ENCODE peak calls at places on chromosome 9, in ten cellular contexts. V is C1 segment of cervical spinal cord, Q is mesenchymal stem cell, O is NCI-H524, E is natural killer cell, W is PC-9, A is foreskin fibroblast, U is lower lobe of right lung, M is psoas muscle, R is RPMI7951. J is an unnamed sample.

GRCh38 chr9:82031538-82032280 is 43.1 kb downstream of the SPATA31D1 start:
- DNase-seq in R (peak; percentile 64), V (peak; percentile 6), E (no peak), A (peak; percentile 65), Q (peak; percentile 80), U (no peak), O (peak; percentile 30), W (peak; percentile 21), M (peak; percentile 68), J (no peak)

GRCh38 chr9:88396836-88397577 is 8.8 kb downstream of the SPIN1 start:
- DNase-seq in M (no peak), A (no peak), E (no peak), V (no peak), O (no peak), W (no peak), R (no peak), U (no peak), Q (peak; percentile 73), J (no peak)

GRCh38 chr9:98146101-98146991 is 27.3 kb upstream of the TRIM14 start:
- DNase-seq in U (peak; percentile 96), A (peak; percentile 42), Q (peak; percentile 57), E (no peak), M (no peak), W (peak; percentile 96), R (peak; percentile 48), V (no peak), O (no peak), J (peak; percentile 39)

GRCh38 chr9:93116049-93116961 is 17.7 kb downstream of the NINJ1 start:
- DNase-seq in E (peak; percentile 13), V (peak; percentile 44), W (peak; percentile 83), Q (peak; percentile 90), R (peak; percentile 66), O (no peak), M (peak; percentile 77), A (peak; percentile 65), U (peak; percentile 91), J (no peak)

GRCh38 chr9:114697951-114698351 is 16.0 kb upstream of the TEX48 start:
- DNase-seq in M (no peak), R (no peak), W (no peak), E (no peak), Q (no peak), A (no peak), U (no peak), O (no peak), V (no peak), J (no peak)

GRCh38 chr9:37904647-37905505 is 949 bp upstream of the SLC25A51 start:
- DNase-seq in E (no peak), U (no peak), A (peak; percentile 32), M (no peak), R (peak; percentile 46), V (no peak), W (no peak), O (peak; percentile 67), Q (no peak), J (no peak)

GRCh38 chr9:96148634-96149138 is 153.3 kb downstream of the HSD17B3 start:
- DNase-seq in O (no peak), A (no peak), W (no peak), U (no peak), Q (no peak), V (no peak), R (no peak), M (no peak), E (no peak), J (no peak)

GRCh38 chr9:137550241-137550621 is at the start of gene PNPLA7:
- DNase-seq in O (peak; percentile 95), M (peak; percentile 89), A (peak; percentile 67), Q (peak; percentile 90), W (peak; percentile 88), U (peak; percentile 92), E (no peak), V (peak; percentile 73), R (peak; percentile 67), J (peak; percentile 43)

GRCh38 chr9:3908731-3909130 is 382.9 kb upstream of the RFX3 start:
- DNase-seq in U (no peak), O (no peak), M (no peak), A (no peak), E (no peak), V (no peak), R (peak; percentile 11), Q (no peak), W (no peak), J (no peak)

GRCh38 chr9:115117999-115118470 is at the start of gene TNC:
- DNase-seq in W (peak; percentile 8), V (no peak), E (no peak), A (peak; percentile 93), M (peak; percentile 54), R (peak; percentile 94), U (peak; percentile 58), O (peak; percentile 80), Q (peak; percentile 81), J (peak; percentile 69)